ENCODE peak calls at places on chromosomes 5 and 9, in seven cellular contexts. One of them, this sample, is unnamed. For H3K4me1, the result is how much of the 10 kb centered on the place peaks cover.

GRCh38 chr5:100186181-100186580 is 349.0 kb upstream of the FAM174A start:
- DNase-seq in HepG2: no peak
- DNase-seq in HCT116: no peak
- DNase-seq in PC-9: no peak
- DNase-seq in astrocyte: no peak
- DNase-seq in GM23248: no peak
- DNase-seq in GM23338: peak
- DNase-seq in this sample: no peak

GRCh38 chr9:128310461-128310860 is 11.8 kb downstream of the TRUB2 start:
- DNase-seq in HCT116: no peak
- DNase-seq in HepG2: no peak
- DNase-seq in astrocyte: no peak
- DNase-seq in GM23248: no peak
- DNase-seq in GM23338: no peak
- DNase-seq in PC-9: no peak
- DNase-seq in this sample: no peak

GRCh38 chr5:77322406-77322805 is 111.9 kb downstream of the PDE8B start:
- DNase-seq in GM23248: no peak
- DNase-seq in HepG2: no peak
- DNase-seq in astrocyte: no peak
- DNase-seq in GM23338: peak
- DNase-seq in HCT116: no peak
- DNase-seq in PC-9: no peak
- DNase-seq in this sample: no peak

GRCh38 chr5:79886456-79886855 is 104.6 kb downstream of the MTX3 start:
- DNase-seq in HepG2: no peak
- DNase-seq in GM23338: no peak
- DNase-seq in PC-9: no peak
- DNase-seq in HCT116: no peak
- DNase-seq in astrocyte: no peak
- DNase-seq in GM23248: no peak
- DNase-seq in this sample: no peak

GRCh38 chr5:132070460-132071337 is 2.9 kb upstream of the CSF2 start:
- DNase-seq in HCT116: no peak
- DNase-seq in HepG2: no peak
- DNase-seq in PC-9: no peak
- DNase-seq in GM23338: no peak
- DNase-seq in GM23248: peak
- DNase-seq in astrocyte: peak
- DNase-seq in this sample: no peak

GRCh38 chr9:18786936-18787658 is 245.9 kb downstream of the SAXO1 start:
- DNase-seq in PC-9: no peak
- DNase-seq in HCT116: no peak
- DNase-seq in GM23248: peak
- DNase-seq in astrocyte: peak
- DNase-seq in HepG2: no peak
- DNase-seq in GM23338: no peak
- DNase-seq in this sample: no peak

GRCh38 chr9:115972802-115973201 is 180.8 kb upstream of the PAPPA start:
- DNase-seq in HepG2: peak
- DNase-seq in GM23248: no peak
- DNase-seq in astrocyte: no peak
- DNase-seq in GM23338: no peak
- DNase-seq in PC-9: no peak
- DNase-seq in HCT116: no peak
- DNase-seq in this sample: no peak

GRCh38 chr9:21694424-21694823 is 108.0 kb upstream of the MTAP start:
- DNase-seq in astrocyte: no peak
- DNase-seq in HCT116: no peak
- DNase-seq in GM23338: no peak
- DNase-seq in GM23248: no peak
- DNase-seq in HepG2: no peak
- DNase-seq in PC-9: no peak
- DNase-seq in this sample: no peak

GRCh38 chr5:173973614-173973969 is 15.4 kb upstream of the C5orf47 start:
- DNase-seq in GM23338: peak
- DNase-seq in HepG2: no peak
- DNase-seq in GM23248: no peak
- DNase-seq in astrocyte: no peak
- DNase-seq in HCT116: no peak
- DNase-seq in PC-9: no peak
- DNase-seq in this sample: peak

GRCh38 chr5:164002653-164003052 is 497.2 kb downstream of the MAT2B start:
- DNase-seq in GM23248: peak
- DNase-seq in GM23338: no peak
- DNase-seq in astrocyte: peak
- DNase-seq in PC-9: no peak
- DNase-seq in HepG2: no peak
- DNase-seq in HCT116: no peak
- DNase-seq in this sample: peak

GRCh38 chr9:100990605-100991381 is 37.7 kb upstream of the PLPPR1 start:
- DNase-seq in HCT116: no peak
- DNase-seq in HepG2: no peak
- DNase-seq in GM23338: no peak
- DNase-seq in PC-9: no peak
- DNase-seq in astrocyte: no peak
- DNase-seq in GM23248: no peak
- DNase-seq in this sample: no peak

GRCh38 chr5:144191461-144191860 is 20.8 kb downstream of the KCTD16 start:
- DNase-seq in HCT116: no peak
- DNase-seq in PC-9: no peak
- DNase-seq in GM23248: no peak
- DNase-seq in GM23338: no peak
- DNase-seq in HepG2: no peak
- DNase-seq in astrocyte: no peak
- DNase-seq in this sample: no peak
- H3K4me1 ChIP-seq in HCT116: under half
- H3K4me1 ChIP-seq in PC-9: under half
- H3K4me1 ChIP-seq in GM23248: half or more
- H3K4me1 ChIP-seq in GM23338: under half
- H3K4me1 ChIP-seq in HepG2: under half
- H3K4me1 ChIP-seq in astrocyte: under half
- H3K4me1 ChIP-seq in this sample: under half

GRCh38 chr5:67813879-67814539 is 401.5 kb upstream of the PIK3R1 start:
- DNase-seq in astrocyte: peak
- DNase-seq in HepG2: no peak
- DNase-seq in HCT116: no peak
- DNase-seq in GM23248: no peak
- DNase-seq in PC-9: no peak
- DNase-seq in GM23338: no peak
- DNase-seq in this sample: no peak
- H3K4me2 ChIP-seq in astrocyte: no peak
- H3K4me2 ChIP-seq in HepG2: no peak
- H3K4me2 ChIP-seq in HCT116: no peak
- H3K4me2 ChIP-seq in GM23248: no peak
- H3K4me2 ChIP-seq in PC-9: no peak
- H3K4me2 ChIP-seq in GM23338: no peak
- H3K4me2 ChIP-seq in this sample: no peak

GRCh38 chr5:139904566-139905400 is 109.2 kb downstream of the PSD2 start:
- DNase-seq in HCT116: no peak
- DNase-seq in HepG2: no peak
- DNase-seq in GM23248: no peak
- DNase-seq in GM23338: peak
- DNase-seq in PC-9: no peak
- DNase-seq in astrocyte: no peak
- DNase-seq in this sample: no peak

GRCh38 chr5:139903450-139903804 is 107.8 kb downstream of the PSD2 start:
- DNase-seq in GM23248: no peak
- DNase-seq in PC-9: no peak
- DNase-seq in HepG2: no peak
- DNase-seq in HCT116: no peak
- DNase-seq in GM23338: peak
- DNase-seq in astrocyte: no peak
- DNase-seq in this sample: no peak

GRCh38 chr5:139901971-139902370 is 106.4 kb downstream of the PSD2 start:
- DNase-seq in GM23248: no peak
- DNase-seq in HepG2: no peak
- DNase-seq in astrocyte: no peak
- DNase-seq in PC-9: no peak
- DNase-seq in HCT116: no peak
- DNase-seq in GM23338: peak
- DNase-seq in this sample: no peak

GRCh38 chr5:139905401-139905800 is 109.8 kb downstream of the PSD2 start:
- DNase-seq in PC-9: no peak
- DNase-seq in GM23248: no peak
- DNase-seq in HCT116: no peak
- DNase-seq in GM23338: no peak
- DNase-seq in astrocyte: no peak
- DNase-seq in HepG2: no peak
- DNase-seq in this sample: no peak

GRCh38 chr5:139903805-139904565 is 108.4 kb downstream of the PSD2 start:
- DNase-seq in HCT116: no peak
- DNase-seq in astrocyte: no peak
- DNase-seq in HepG2: no peak
- DNase-seq in PC-9: no peak
- DNase-seq in GM23248: peak
- DNase-seq in GM23338: peak
- DNase-seq in this sample: peak
- TF ChIP-seq EZH2 in HCT116: no peak
- TF ChIP-seq EZH2 in astrocyte: peak
- TF ChIP-seq EZH2 in HepG2: peak
- TF ChIP-seq EZH2 in PC-9: no peak
- TF ChIP-seq EZH2 in GM23248: peak
- TF ChIP-seq EZH2 in GM23338: no peak
- TF ChIP-seq EZH2 in this sample: no peak

GRCh38 chr9:70480405-70480980 is 66.0 kb upstream of the KLF9 start:
- DNase-seq in PC-9: peak
- DNase-seq in astrocyte: peak
- DNase-seq in HCT116: no peak
- DNase-seq in GM23338: no peak
- DNase-seq in HepG2: no peak
- DNase-seq in GM23248: peak
- DNase-seq in this sample: peak
- H3K4me1 ChIP-seq in PC-9: under half
- H3K4me1 ChIP-seq in astrocyte: under half
- H3K4me1 ChIP-seq in HCT116: under half
- H3K4me1 ChIP-seq in GM23338: under half
- H3K4me1 ChIP-seq in HepG2: under half
- H3K4me1 ChIP-seq in GM23248: under half
- H3K4me1 ChIP-seq in this sample: under half

GRCh38 chr9:17021379-17021970 is 113.4 kb upstream of the CNTLN start:
- DNase-seq in HCT116: no peak
- DNase-seq in HepG2: no peak
- DNase-seq in GM23338: no peak
- DNase-seq in astrocyte: no peak
- DNase-seq in GM23248: peak
- DNase-seq in PC-9: no peak
- DNase-seq in this sample: no peak

GRCh38 chr9:17018540-17019196 is 116.2 kb upstream of the CNTLN start:
- DNase-seq in HCT116: no peak
- DNase-seq in GM23338: no peak
- DNase-seq in PC-9: no peak
- DNase-seq in GM23248: no peak
- DNase-seq in HepG2: no peak
- DNase-seq in astrocyte: peak
- DNase-seq in this sample: peak

GRCh38 chr9:17018001-17018491 is 116.8 kb upstream of the CNTLN start:
- DNase-seq in PC-9: no peak
- DNase-seq in astrocyte: peak
- DNase-seq in HepG2: no peak
- DNase-seq in HCT116: no peak
- DNase-seq in GM23338: no peak
- DNase-seq in GM23248: peak
- DNase-seq in this sample: no peak

GRCh38 chr9:17024129-17024528 is 110.7 kb upstream of the CNTLN start:
- DNase-seq in HepG2: no peak
- DNase-seq in HCT116: no peak
- DNase-seq in GM23338: no peak
- DNase-seq in PC-9: no peak
- DNase-seq in GM23248: no peak
- DNase-seq in astrocyte: no peak
- DNase-seq in this sample: no peak

GRCh38 chr9:17019398-17019797 is 115.4 kb upstream of the CNTLN start:
- DNase-seq in GM23338: no peak
- DNase-seq in HCT116: no peak
- DNase-seq in astrocyte: peak
- DNase-seq in PC-9: no peak
- DNase-seq in GM23248: no peak
- DNase-seq in HepG2: no peak
- DNase-seq in this sample: no peak
- H3K4me2 ChIP-seq in GM23338: no peak
- H3K4me2 ChIP-seq in HCT116: no peak
- H3K4me2 ChIP-seq in astrocyte: no peak
- H3K4me2 ChIP-seq in PC-9: no peak
- H3K4me2 ChIP-seq in GM23248: no peak
- H3K4me2 ChIP-seq in HepG2: no peak
- H3K4me2 ChIP-seq in this sample: no peak

DNA sequence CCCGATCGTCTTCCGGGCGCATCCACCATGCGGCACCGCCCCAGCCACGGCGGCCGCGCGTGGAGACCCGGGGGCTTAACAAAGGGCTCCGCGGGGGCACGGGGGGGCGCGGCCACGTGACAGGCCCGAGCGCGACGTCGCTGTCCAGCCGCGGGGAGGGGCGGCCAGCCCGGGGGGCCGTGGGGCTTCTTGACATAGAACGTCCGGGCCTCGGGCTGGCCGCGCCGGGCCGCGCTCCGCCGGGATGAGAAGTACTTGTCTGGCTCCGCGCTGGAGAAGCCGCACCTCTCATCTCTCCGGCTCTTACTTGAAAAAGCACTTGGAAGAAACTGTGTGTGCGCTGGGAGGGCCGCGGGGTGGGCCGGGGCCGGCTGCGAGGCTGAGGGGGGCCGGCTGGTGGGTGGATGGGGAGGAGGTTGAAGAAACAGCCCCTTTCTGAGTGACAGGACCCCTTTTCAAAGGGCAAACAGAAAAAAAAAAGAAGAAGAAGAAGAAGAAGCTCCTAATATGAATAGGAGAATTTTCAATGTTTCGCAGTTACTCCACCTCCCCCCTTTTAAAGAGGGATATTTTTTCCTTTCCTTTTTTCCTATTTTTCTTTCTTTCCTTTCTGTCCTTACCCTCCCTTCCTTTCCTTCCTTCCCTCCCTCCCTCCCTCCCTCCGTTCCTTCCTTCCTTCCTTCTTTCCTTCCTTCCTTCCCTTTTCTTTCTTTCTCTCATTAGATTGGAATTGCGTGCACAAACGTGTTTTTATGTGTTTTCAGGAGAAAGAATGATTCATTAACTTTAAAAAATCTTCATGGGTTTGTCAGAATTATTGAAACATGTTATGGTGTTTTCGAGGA is 21.3 kb downstream of the NR2F1 start:
- DNase-seq in HepG2: no peak
- DNase-seq in HCT116: no peak
- DNase-seq in GM23248: peak
- DNase-seq in PC-9: no peak
- DNase-seq in astrocyte: peak
- DNase-seq in GM23338: peak
- DNase-seq in this sample: no peak
- TF ChIP-seq EZH2 in HepG2: no peak
- TF ChIP-seq EZH2 in HCT116: no peak
- TF ChIP-seq EZH2 in GM23248: peak
- TF ChIP-seq EZH2 in PC-9: no peak
- TF ChIP-seq EZH2 in astrocyte: no peak
- TF ChIP-seq EZH2 in GM23338: peak
- TF ChIP-seq EZH2 in this sample: no peak

GRCh38 chr9:89669361-89669842 is 64.6 kb downstream of the GADD45G start:
- DNase-seq in astrocyte: no peak
- DNase-seq in GM23248: no peak
- DNase-seq in HCT116: no peak
- DNase-seq in PC-9: no peak
- DNase-seq in HepG2: peak
- DNase-seq in GM23338: no peak
- DNase-seq in this sample: no peak
- H3K4me1 ChIP-seq in astrocyte: under half
- H3K4me1 ChIP-seq in GM23248: under half
- H3K4me1 ChIP-seq in HCT116: under half
- H3K4me1 ChIP-seq in PC-9: under half
- H3K4me1 ChIP-seq in HepG2: under half
- H3K4me1 ChIP-seq in GM23338: under half
- H3K4me1 ChIP-seq in this sample: under half

GRCh38 chr5:136032564-136032963 is 3.8 kb downstream of the TGFBI start:
- DNase-seq in HCT116: no peak
- DNase-seq in GM23248: peak
- DNase-seq in astrocyte: peak
- DNase-seq in HepG2: peak
- DNase-seq in PC-9: peak
- DNase-seq in GM23338: no peak
- DNase-seq in this sample: peak
- H3K4me2 ChIP-seq in HCT116: no peak
- H3K4me2 ChIP-seq in GM23248: peak
- H3K4me2 ChIP-seq in astrocyte: peak
- H3K4me2 ChIP-seq in HepG2: peak
- H3K4me2 ChIP-seq in PC-9: peak
- H3K4me2 ChIP-seq in GM23338: no peak
- H3K4me2 ChIP-seq in this sample: peak

This sample was measured in mammary epithelial cell.